ENCODE peak calls at places on chromosomes 12 and 14, in four cellular contexts. N is K562, O is SK-N-SH, V is GM12878. T is an unnamed sample.

GRCh38 chr12:80648866-80649265 is 58.6 kb upstream of the MYF6 start:
- DNase-seq in V (no peak), N (no peak), O (no peak), T (no peak)

GRCh38 chr12:45244561-45245348 is 28.9 kb downstream of the ANO6 start:
- DNase-seq in O (no peak), V (peak), N (no peak), T (no peak)

GRCh38 chr12:34404377-34405285 is 382.3 kb downstream of the ALG10 start:
- DNase-seq in N (peak), O (peak), V (no peak), T (peak)

GRCh38 chr14:95503365-95504134 is 12.9 kb downstream of the SYNE3 start:
- DNase-seq in V (peak), O (no peak), N (no peak), T (no peak)

GRCh38 chr12:26803552-26803951 is 29.4 kb downstream of the ITPR2 start:
- DNase-seq in N (no peak), O (no peak), V (no peak), T (no peak)

GRCh38 chr12:127025545-127025944 is 1241.4 kb upstream of the TMEM132C start:
- DNase-seq in O (no peak), V (no peak), N (peak), T (no peak)

GRCh38 chr12:24608108-24608507 is 340.8 kb downstream of the BCAT1 start:
- DNase-seq in V (no peak), N (no peak), O (no peak), T (no peak)

GRCh38 chr12:31662176-31662849 is 2.8 kb downstream of the ETFBKMT start:
- DNase-seq in N (no peak), O (no peak), V (no peak), T (no peak)

GRCh38 chr12:26489908-26490307 is 294.5 kb downstream of the SSPN start:
- DNase-seq in N (no peak), V (no peak), O (no peak), T (no peak)

GRCh38 chr12:31570880-31571279 is 20.1 kb downstream of the DENND5B start:
- DNase-seq in N (no peak), O (no peak), V (no peak), T (no peak)

GRCh38 chr14:63960926-63961567 is 108.2 kb downstream of the SYNE2 start:
- DNase-seq in O (no peak), N (no peak), V (no peak), T (no peak)

GRCh38 chr14:88559852-88560251 is 3.0 kb upstream of the ZC3H14 start:
- DNase-seq in V (no peak), N (no peak), O (peak), T (no peak)

GRCh38 chr12:65593206-65593833 is 231.0 kb upstream of the HMGA2 start:
- DNase-seq in V (no peak), N (no peak), O (no peak), T (no peak)

GRCh38 chr12:118061011-118061875 is at the start of gene WSB2:
- DNase-seq in N (peak), O (peak), V (no peak), T (peak)

GRCh38 chr12:97151481-97151880 is 244.4 kb downstream of the NEDD1 start:
- DNase-seq in O (no peak), N (no peak), V (no peak), T (no peak)

GRCh38 chr12:97148941-97149559 is 242.0 kb downstream of the NEDD1 start:
- DNase-seq in N (peak), V (no peak), O (peak), T (peak)
- TF ChIP-seq FOXM1 in N (no peak), V (no peak), O (no peak), T (no peak)

DNA sequence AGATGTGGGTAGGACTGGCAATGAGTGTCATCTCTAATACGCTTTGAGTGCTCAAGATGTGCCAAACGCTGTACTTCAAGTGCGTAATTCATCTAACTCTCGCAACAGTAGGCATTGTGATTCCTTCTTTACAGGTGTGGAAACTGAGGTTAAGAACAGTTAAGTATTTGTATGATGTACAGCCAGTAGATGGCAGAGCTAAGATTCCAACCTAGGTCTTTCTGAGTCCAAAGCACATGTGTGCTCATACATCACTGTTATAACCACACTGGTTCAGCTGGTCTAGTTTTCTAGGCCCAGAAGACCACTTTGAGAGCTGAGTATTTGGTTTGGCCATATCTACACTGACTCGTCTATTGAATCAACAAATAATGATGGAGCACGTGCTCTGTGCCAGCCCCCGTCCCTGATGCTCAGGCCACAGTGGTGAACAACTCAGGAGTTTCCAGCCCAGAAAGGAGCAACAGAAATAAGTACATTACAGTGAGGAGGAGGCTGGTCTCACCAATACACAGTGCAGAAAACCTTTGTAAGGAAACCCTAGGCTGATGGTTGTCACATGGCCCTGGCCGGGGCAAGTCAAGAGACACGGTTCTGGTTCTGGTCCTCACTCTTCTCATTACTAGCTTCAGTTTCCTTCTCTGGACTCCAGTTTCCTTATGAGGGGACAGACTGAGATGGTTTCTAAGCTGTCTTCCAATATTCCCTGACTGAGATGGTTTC is 69.3 kb upstream of the SCN8A start:
- DNase-seq in O (no peak), N (no peak), V (no peak), T (no peak)
- TF ChIP-seq FOXM1 in O (no peak), N (no peak), V (no peak), T (no peak)

GRCh38 chr14:72947366-72948160 is 21.3 kb downstream of the DCAF4 start:
- DNase-seq in O (no peak), V (no peak), N (no peak), T (no peak)

GRCh38 chr14:72945628-72946027 is 19.4 kb downstream of the DCAF4 start:
- DNase-seq in O (no peak), V (no peak), N (no peak), T (no peak)

GRCh38 chr14:72946491-72946890 is 20.2 kb downstream of the DCAF4 start:
- DNase-seq in N (no peak), V (no peak), O (no peak), T (no peak)

GRCh38 chr14:72952171-72952570 is 25.9 kb downstream of the DCAF4 start:
- DNase-seq in V (no peak), O (no peak), N (no peak), T (no peak)

GRCh38 chr14:72948481-72949138 is 22.3 kb downstream of the DCAF4 start:
- DNase-seq in V (peak), N (peak), O (peak), T (peak)
- TF ChIP-seq FOXM1 in V (no peak), N (no peak), O (no peak), T (no peak)

GRCh38 chr12:1318327-1319031 is 275.9 kb downstream of the FBXL14 start:
- DNase-seq in O (no peak), N (no peak), V (no peak), T (peak)
- TF ChIP-seq FOXM1 in O (no peak), N (no peak), V (no peak), T (no peak)

T was measured in HEK293T.